ENCODE peak calls at places on chromosomes 13 and 19, in ten cellular contexts. Z is T-cell; J is BE2C; B is NT2/D1; Y is frontal cortex; I is stimulated activated naive CD8-positive, alpha-beta T cell treated with anti-CD3 and anti-CD28 coated beads, Interleukin-15, amount 100 ng/mL, for 72 hours; N is EH; L is brain microvascular endothelial cell; W is KBM-7; D is amygdala. E is an unnamed sample.

GRCh38 chr13:23644527-23644926 is 74.3 kb downstream of the TNFRSF19 start:
- DNase-seq in Z (no peak), J (no peak), B (no peak), Y (no peak), I (no peak), N (no peak), L (peak; percentile 84), W (no peak), D (no peak), E (no peak)

GRCh38 chr19:1027953-1028902 is 1.8 kb downstream of the CNN2 start:
- DNase-seq in Z (peak; percentile 71), J (peak; percentile 55), B (peak; percentile 87), Y (no peak), I (peak; percentile 63), N (peak; percentile 98), L (peak; percentile 89), W (peak; percentile 58), D (no peak), E (no peak)

GRCh38 chr19:30168760-30169159 is 203.4 kb upstream of the ZNF536 start:
- DNase-seq in Z (no peak), J (no peak), B (no peak), Y (no peak), I (no peak), N (no peak), L (no peak), W (no peak), D (no peak), E (no peak)

GRCh38 chr13:64675256-64675892 is 2554.8 kb downstream of the PCDH9 start:
- DNase-seq in Z (no peak), J (no peak), B (no peak), Y (no peak), I (no peak), N (peak; percentile 88), L (peak; percentile 71), W (no peak), D (no peak), E (no peak)

GRCh38 chr19:7947939-7948338 is 4.5 kb upstream of the TIMM44 start:
- DNase-seq in Z (no peak), J (no peak), B (no peak), Y (no peak), I (no peak), N (peak; percentile 14), L (no peak), W (no peak), D (no peak), E (no peak)

GRCh38 chr13:113743366-113744195 is 15.4 kb upstream of the TMEM255B start:
- DNase-seq in Z (no peak), J (peak; percentile 3), B (no peak), Y (no peak), I (no peak), N (no peak), L (no peak), W (no peak), D (no peak), E (no peak)

GRCh38 chr19:55493650-55494171 is 5.5 kb downstream of the SSC5D start:
- DNase-seq in Z (no peak), J (no peak), B (no peak), Y (no peak), I (no peak), N (no peak), L (no peak), W (no peak), D (no peak), E (no peak)

GRCh38 chr13:97471721-97472120 is 37.8 kb downstream of the RAP2A start:
- DNase-seq in Z (no peak), J (no peak), B (no peak), Y (no peak), I (no peak), N (no peak), L (no peak), W (no peak), D (no peak), E (no peak)

GRCh38 chr19:16789238-16789637 is 40.0 kb upstream of the SIN3B start:
- DNase-seq in Z (no peak), J (no peak), B (no peak), Y (no peak), I (no peak), N (no peak), L (no peak), W (no peak), D (no peak), E (no peak)

GRCh38 chr13:19586904-19587634 is 25.7 kb upstream of the TPTE2 start:
- DNase-seq in Z (peak; percentile 79), J (peak; percentile 32), B (no peak), Y (no peak), I (peak; percentile 90), N (peak; percentile 79), L (no peak), W (peak; percentile 92), D (no peak), E (no peak)

GRCh38 chr13:40992678-40993077 is 26.4 kb downstream of the ELF1 start:
- DNase-seq in Z (no peak), J (no peak), B (no peak), Y (no peak), I (no peak), N (no peak), L (no peak), W (no peak), D (no peak), E (no peak)

GRCh38 chr13:96762876-96763275 is 231.4 kb downstream of the OXGR1 start:
- DNase-seq in Z (no peak), J (no peak), B (no peak), Y (no peak), I (no peak), N (no peak), L (no peak), W (no peak), D (no peak), E (no peak)

GRCh38 chr19:15038304-15038703 is 11.0 kb upstream of the CASP14 start:
- DNase-seq in Z (no peak), J (no peak), B (no peak), Y (no peak), I (no peak), N (no peak), L (no peak), W (no peak), D (no peak), E (no peak)